ENCODE peak calls at places on chromosomes 13 and 19, in four cellular contexts. One of them, this sample, is unnamed.

GRCh38 chr19:33558846-33559245 is 37.3 kb upstream of the PEPD start:
- DNase-seq in GM03348: no peak
- DNase-seq in bronchial epithelial cell: peak; percentile 14
- DNase-seq in dermis microvascular lymphatic vessel endothelial cell: no peak
- DNase-seq in this sample: no peak

GRCh38 chr19:30060872-30061556 is 119.0 kb downstream of the URI1 start:
- DNase-seq in dermis microvascular lymphatic vessel endothelial cell: no peak
- DNase-seq in bronchial epithelial cell: no peak
- DNase-seq in GM03348: no peak
- DNase-seq in this sample: no peak

GRCh38 chr19:13163609-13164364 is 13.6 kb downstream of the IER2 start:
- DNase-seq in GM03348: peak; percentile 89
- DNase-seq in dermis microvascular lymphatic vessel endothelial cell: peak; percentile 67
- DNase-seq in bronchial epithelial cell: no peak
- DNase-seq in this sample: peak; percentile 70

GRCh38 chr13:45206340-45206739 is 5.5 kb upstream of the KCTD4 start:
- DNase-seq in dermis microvascular lymphatic vessel endothelial cell: peak; percentile 85
- DNase-seq in bronchial epithelial cell: peak; percentile 99
- DNase-seq in GM03348: peak; percentile 77
- DNase-seq in this sample: no peak

GRCh38 chr13:89827552-89827951 is 1519.9 kb upstream of the MIR17HG start:
- DNase-seq in GM03348: no peak
- DNase-seq in bronchial epithelial cell: no peak
- DNase-seq in dermis microvascular lymphatic vessel endothelial cell: no peak
- DNase-seq in this sample: no peak

GRCh38 chr19:19502808-19503602 is 12.3 kb downstream of the TSSK6 start:
- DNase-seq in dermis microvascular lymphatic vessel endothelial cell: no peak
- DNase-seq in GM03348: no peak
- DNase-seq in bronchial epithelial cell: no peak
- DNase-seq in this sample: no peak

GRCh38 chr19:58572026-58572817 is 913 bp downstream of the MZF1 start:
- DNase-seq in bronchial epithelial cell: no peak
- DNase-seq in GM03348: no peak
- DNase-seq in dermis microvascular lymphatic vessel endothelial cell: no peak
- DNase-seq in this sample: no peak

GRCh38 chr19:49764341-49764740 is 1.2 kb upstream of the TSKS start:
- DNase-seq in bronchial epithelial cell: no peak
- DNase-seq in dermis microvascular lymphatic vessel endothelial cell: no peak
- DNase-seq in GM03348: no peak
- DNase-seq in this sample: no peak

GRCh38 chr19:52735734-52736133 is 890 bp upstream of the ZNF611 start:
- DNase-seq in bronchial epithelial cell: peak; percentile 27
- DNase-seq in dermis microvascular lymphatic vessel endothelial cell: peak; percentile 70
- DNase-seq in GM03348: peak; percentile 17
- DNase-seq in this sample: peak; percentile 88

GRCh38 chr13:64314286-64314685 is 2898.6 kb upstream of the PCDH20 start:
- DNase-seq in bronchial epithelial cell: no peak
- DNase-seq in GM03348: no peak
- DNase-seq in dermis microvascular lymphatic vessel endothelial cell: no peak
- DNase-seq in this sample: no peak

GRCh38 chr13:47114030-47114429 is 217.2 kb upstream of the HTR2A start:
- DNase-seq in bronchial epithelial cell: peak; percentile 81
- DNase-seq in GM03348: peak; percentile 75
- DNase-seq in dermis microvascular lymphatic vessel endothelial cell: no peak
- DNase-seq in this sample: no peak

GRCh38 chr19:22257916-22258315 is 28.3 kb upstream of the ZNF729 start:
- DNase-seq in GM03348: no peak
- DNase-seq in dermis microvascular lymphatic vessel endothelial cell: no peak
- DNase-seq in bronchial epithelial cell: no peak
- DNase-seq in this sample: no peak

GRCh38 chr19:50549059-50549926 is 18.9 kb downstream of the LRRC4B start:
- DNase-seq in GM03348: no peak
- DNase-seq in dermis microvascular lymphatic vessel endothelial cell: no peak
- DNase-seq in bronchial epithelial cell: no peak
- DNase-seq in this sample: no peak

GRCh38 chr13:40064723-40065122 is 409.3 kb downstream of the COG6 start:
- DNase-seq in dermis microvascular lymphatic vessel endothelial cell: peak; percentile 61
- DNase-seq in GM03348: peak; percentile 79
- DNase-seq in bronchial epithelial cell: peak; percentile 82
- DNase-seq in this sample: no peak

GRCh38 chr19:39596911-39597310 is 5.4 kb upstream of the LGALS13 start:
- DNase-seq in dermis microvascular lymphatic vessel endothelial cell: no peak
- DNase-seq in bronchial epithelial cell: no peak
- DNase-seq in GM03348: no peak
- DNase-seq in this sample: no peak

GRCh38 chr19:56085571-56086275 is 35.4 kb downstream of the ZNF787 start:
- DNase-seq in dermis microvascular lymphatic vessel endothelial cell: no peak
- DNase-seq in GM03348: no peak
- DNase-seq in bronchial epithelial cell: no peak
- DNase-seq in this sample: no peak

GRCh38 chr19:1852294-1852646 is 4.0 kb upstream of the REXO1 start:
- DNase-seq in GM03348: no peak
- DNase-seq in bronchial epithelial cell: no peak
- DNase-seq in dermis microvascular lymphatic vessel endothelial cell: no peak
- DNase-seq in this sample: no peak

GRCh38 chr19:57587529-57587928 is 3.6 kb downstream of the ZIK1 start:
- DNase-seq in GM03348: peak; percentile 60
- DNase-seq in bronchial epithelial cell: peak; percentile 66
- DNase-seq in dermis microvascular lymphatic vessel endothelial cell: no peak
- DNase-seq in this sample: no peak

GRCh38 chr13:39451301-39451700 is 151.7 kb downstream of the LHFPL6 start:
- DNase-seq in GM03348: no peak
- DNase-seq in dermis microvascular lymphatic vessel endothelial cell: peak; percentile 82
- DNase-seq in bronchial epithelial cell: peak; percentile 36
- DNase-seq in this sample: peak; percentile 31

GRCh38 chr19:16095071-16095571 is 16.6 kb upstream of the RAB8A start:
- DNase-seq in bronchial epithelial cell: no peak
- DNase-seq in GM03348: no peak
- DNase-seq in dermis microvascular lymphatic vessel endothelial cell: no peak
- DNase-seq in this sample: peak; percentile 29

GRCh38 chr19:3179739-3180293 is 1.2 kb downstream of the S1PR4 start:
- DNase-seq in dermis microvascular lymphatic vessel endothelial cell: no peak
- DNase-seq in GM03348: no peak
- DNase-seq in bronchial epithelial cell: no peak
- DNase-seq in this sample: no peak

GRCh38 chr13:97352815-97353214 is 81.2 kb upstream of the RAP2A start:
- DNase-seq in dermis microvascular lymphatic vessel endothelial cell: no peak
- DNase-seq in GM03348: no peak
- DNase-seq in bronchial epithelial cell: no peak
- DNase-seq in this sample: no peak

GRCh38 chr19:3135961-3136683 is at the start of gene GNA15:
- DNase-seq in bronchial epithelial cell: peak; percentile 76
- DNase-seq in dermis microvascular lymphatic vessel endothelial cell: no peak
- DNase-seq in GM03348: no peak
- DNase-seq in this sample: peak; percentile 25

GRCh38 chr19:52494518-52494917 is 33.0 kb upstream of the ZNF808 start:
- DNase-seq in dermis microvascular lymphatic vessel endothelial cell: no peak
- DNase-seq in bronchial epithelial cell: no peak
- DNase-seq in GM03348: no peak
- DNase-seq in this sample: no peak

GRCh38 chr19:5948697-5949564 is 29.0 kb downstream of the RANBP3 start:
- DNase-seq in bronchial epithelial cell: no peak
- DNase-seq in GM03348: no peak
- DNase-seq in dermis microvascular lymphatic vessel endothelial cell: no peak
- DNase-seq in this sample: no peak

GRCh38 chr13:40665061-40665753 is 1.2 kb downstream of the FOXO1 start:
- DNase-seq in GM03348: peak; percentile 59
- DNase-seq in bronchial epithelial cell: no peak
- DNase-seq in dermis microvascular lymphatic vessel endothelial cell: peak; percentile 17
- DNase-seq in this sample: peak; percentile 60

GRCh38 chr13:94858856-94859811 is 146.8 kb upstream of the SOX21 start:
- DNase-seq in dermis microvascular lymphatic vessel endothelial cell: peak; percentile 99
- DNase-seq in GM03348: no peak
- DNase-seq in bronchial epithelial cell: no peak
- DNase-seq in this sample: peak; percentile 59

GRCh38 chr19:15452111-15453047 is 2.6 kb upstream of the WIZ start:
- DNase-seq in GM03348: peak; percentile 95
- DNase-seq in dermis microvascular lymphatic vessel endothelial cell: peak; percentile 93
- DNase-seq in bronchial epithelial cell: peak; percentile 65
- DNase-seq in this sample: peak; percentile 91

GRCh38 chr13:74026753-74027152 is 107.5 kb downstream of the KLF12 start:
- DNase-seq in dermis microvascular lymphatic vessel endothelial cell: peak; percentile 69
- DNase-seq in bronchial epithelial cell: peak; percentile 59
- DNase-seq in GM03348: no peak
- DNase-seq in this sample: no peak

GRCh38 chr19:45448887-45449299 is 18.9 kb upstream of the FOSB start:
- DNase-seq in dermis microvascular lymphatic vessel endothelial cell: peak; percentile 33
- DNase-seq in bronchial epithelial cell: peak; percentile 93
- DNase-seq in GM03348: no peak
- DNase-seq in this sample: no peak

GRCh38 chr13:85347251-85347650 is 452.0 kb downstream of the SLITRK6 start:
- DNase-seq in bronchial epithelial cell: peak; percentile 44
- DNase-seq in dermis microvascular lymphatic vessel endothelial cell: no peak
- DNase-seq in GM03348: no peak
- DNase-seq in this sample: no peak

GRCh38 chr13:92510416-92510815 is 716.2 kb upstream of the GPC6 start:
- DNase-seq in bronchial epithelial cell: peak; percentile 68
- DNase-seq in dermis microvascular lymphatic vessel endothelial cell: no peak
- DNase-seq in GM03348: no peak
- DNase-seq in this sample: no peak

GRCh38 chr13:107457686-107458085 is 757.6 kb downstream of the LIG4 start:
- DNase-seq in GM03348: no peak
- DNase-seq in bronchial epithelial cell: no peak
- DNase-seq in dermis microvascular lymphatic vessel endothelial cell: peak; percentile 71
- DNase-seq in this sample: no peak

GRCh38 chr19:40605201-40605971 is 4.2 kb downstream of the LTBP4 start:
- DNase-seq in GM03348: peak; percentile 75
- DNase-seq in dermis microvascular lymphatic vessel endothelial cell: peak; percentile 55
- DNase-seq in bronchial epithelial cell: peak; percentile 88
- DNase-seq in this sample: peak; percentile 61

GRCh38 chr13:46202188-46202795 is 9.4 kb upstream of the LRRC63 start:
- DNase-seq in bronchial epithelial cell: no peak
- DNase-seq in dermis microvascular lymphatic vessel endothelial cell: no peak
- DNase-seq in GM03348: no peak
- DNase-seq in this sample: no peak

GRCh38 chr13:24540236-24541126 is 27.9 kb upstream of the PARP4 start:
- DNase-seq in dermis microvascular lymphatic vessel endothelial cell: peak; percentile 12
- DNase-seq in bronchial epithelial cell: no peak
- DNase-seq in GM03348: peak; percentile 24
- DNase-seq in this sample: no peak